ENCODE peak calls at places on chromosomes 11 and 22, in seven cellular contexts. S, L, U, N, J, Y and I are unnamed samples.

GRCh38 chr11:92123540-92123939 is 101.1 kb upstream of the FAT3 start:
- DNase-seq in S (peak), L (peak), U (no peak), N (no peak), J (no peak), Y (no peak), I (no peak)

GRCh38 chr11:130323452-130324448 is 9.0 kb upstream of the ZBTB44 start:
- DNase-seq in S (peak), L (no peak), U (no peak), N (no peak), J (no peak), Y (no peak), I (no peak)

GRCh38 chr11:32326522-32326921 is 108.8 kb downstream of the WT1 start:
- DNase-seq in S (no peak), L (no peak), U (no peak), N (no peak), J (no peak), Y (no peak), I (no peak)

GRCh38 chr22:25375683-25376082 is 156.2 kb downstream of the CRYBB2 start:
- DNase-seq in S (no peak), L (no peak), U (no peak), N (no peak), J (no peak), Y (no peak), I (no peak)

GRCh38 chr11:20226936-20227335 is 66.7 kb upstream of the DBX1 start:
- DNase-seq in S (no peak), L (no peak), U (no peak), N (no peak), J (no peak), Y (no peak), I (no peak)

GRCh38 chr11:86486261-86487030 is 111.8 kb downstream of the CCDC81 start:
- DNase-seq in S (peak), L (no peak), U (no peak), N (no peak), J (no peak), Y (no peak), I (no peak)

GRCh38 chr11:59368238-59369022 is 9.7 kb downstream of the OR5AN1 start:
- DNase-seq in S (no peak), L (no peak), U (peak), N (no peak), J (no peak), Y (peak), I (no peak)

GRCh38 chr11:95764267-95764898 is 25.2 kb downstream of the FAM76B start:
- DNase-seq in S (peak), L (peak), U (no peak), N (no peak), J (no peak), Y (no peak), I (no peak)

GRCh38 chr11:134559617-134559992 is 147.6 kb upstream of the B3GAT1 start:
- DNase-seq in S (no peak), L (no peak), U (no peak), N (no peak), J (no peak), Y (no peak), I (peak)

GRCh38 chr22:17548756-17549035 is 14.6 kb upstream of the SLC25A18 start:
- DNase-seq in S (no peak), L (no peak), U (no peak), N (no peak), J (no peak), Y (no peak), I (no peak)

GRCh38 chr11:8717876-8718753 is 35.5 kb downstream of the RPL27A start:
- DNase-seq in S (peak), L (peak), U (no peak), N (no peak), J (peak), Y (peak), I (peak)

GRCh38 chr11:70625921-70626518 is 227.7 kb downstream of the CTTN start:
- DNase-seq in S (no peak), L (no peak), U (no peak), N (no peak), J (no peak), Y (no peak), I (no peak)

GRCh38 chr11:120912504-120912903 is 111.4 kb upstream of the TBCEL start:
- DNase-seq in S (peak), L (peak), U (no peak), N (no peak), J (no peak), Y (peak), I (no peak)
- TF ChIP-seq CTCF in S (peak), L (peak), U (peak), N (no peak), J (no peak), Y (peak), I (peak)

GRCh38 chr11:69073445-69073844 is 24.7 kb downstream of the TPCN2 start:
- DNase-seq in S (no peak), L (no peak), U (no peak), N (no peak), J (no peak), Y (no peak), I (no peak)

GRCh38 chr11:69076129-69076791 is 27.5 kb downstream of the TPCN2 start:
- DNase-seq in S (peak), L (peak), U (no peak), N (no peak), J (no peak), Y (no peak), I (no peak)

GRCh38 chr11:69074786-69075185 is 26.1 kb downstream of the TPCN2 start:
- DNase-seq in S (peak), L (peak), U (no peak), N (no peak), J (no peak), Y (no peak), I (no peak)

GRCh38 chr11:69075421-69076128 is 26.8 kb downstream of the TPCN2 start:
- DNase-seq in S (peak), L (peak), U (peak), N (no peak), J (peak), Y (peak), I (peak)

GRCh38 chr11:69074375-69074774 is 25.6 kb downstream of the TPCN2 start:
- DNase-seq in S (no peak), L (no peak), U (no peak), N (no peak), J (no peak), Y (no peak), I (no peak)
- H3K27ac ChIP-seq in S (peak), L (peak), U (no peak), N (no peak), J (peak), Y (no peak), I (peak)

GRCh38 chr11:68314203-68314885 is 2.0 kb downstream of the LRP5 start:
- DNase-seq in S (no peak), L (no peak), U (no peak), N (no peak), J (no peak), Y (peak), I (no peak)
- H3K4me3 ChIP-seq in S (peak), L (peak), U (peak), N (peak), J (peak), Y (no peak), I (peak)

DNA sequence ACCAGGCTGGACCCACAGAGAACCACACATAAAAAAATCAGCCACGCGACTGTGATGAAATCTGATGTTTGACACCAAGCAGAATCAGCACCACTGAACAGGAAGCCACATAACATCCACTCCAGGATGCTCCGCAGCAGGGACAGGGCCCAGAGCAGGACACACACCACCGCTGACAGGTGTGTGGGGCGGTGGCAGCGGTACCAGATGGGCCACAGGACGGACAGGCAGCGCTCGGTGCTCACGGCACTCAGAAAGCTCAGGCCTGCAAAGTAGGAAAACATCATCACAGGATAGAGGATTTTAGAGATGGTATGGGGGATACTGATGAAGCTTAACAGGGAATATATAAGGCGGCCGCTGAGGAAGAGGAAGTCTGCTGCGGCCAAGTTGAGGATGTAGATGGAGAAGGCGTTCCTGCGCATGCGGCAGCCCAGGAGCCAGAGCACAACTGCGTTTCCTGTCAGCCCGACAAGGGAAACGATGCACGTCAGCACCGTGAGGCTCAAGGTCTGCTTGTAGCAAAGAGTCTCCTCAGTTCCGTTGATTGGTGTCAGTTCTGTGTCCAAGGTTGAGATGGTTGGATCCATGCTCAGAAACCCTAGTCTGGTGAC is 4.9 kb downstream of the MRGPRX1 start:
- DNase-seq in S (no peak), L (no peak), U (no peak), N (no peak), J (no peak), Y (no peak), I (no peak)
- TF ChIP-seq CTCF in S (no peak), L (no peak), U (no peak), N (no peak), J (no peak), Y (no peak), I (no peak)

DNA sequence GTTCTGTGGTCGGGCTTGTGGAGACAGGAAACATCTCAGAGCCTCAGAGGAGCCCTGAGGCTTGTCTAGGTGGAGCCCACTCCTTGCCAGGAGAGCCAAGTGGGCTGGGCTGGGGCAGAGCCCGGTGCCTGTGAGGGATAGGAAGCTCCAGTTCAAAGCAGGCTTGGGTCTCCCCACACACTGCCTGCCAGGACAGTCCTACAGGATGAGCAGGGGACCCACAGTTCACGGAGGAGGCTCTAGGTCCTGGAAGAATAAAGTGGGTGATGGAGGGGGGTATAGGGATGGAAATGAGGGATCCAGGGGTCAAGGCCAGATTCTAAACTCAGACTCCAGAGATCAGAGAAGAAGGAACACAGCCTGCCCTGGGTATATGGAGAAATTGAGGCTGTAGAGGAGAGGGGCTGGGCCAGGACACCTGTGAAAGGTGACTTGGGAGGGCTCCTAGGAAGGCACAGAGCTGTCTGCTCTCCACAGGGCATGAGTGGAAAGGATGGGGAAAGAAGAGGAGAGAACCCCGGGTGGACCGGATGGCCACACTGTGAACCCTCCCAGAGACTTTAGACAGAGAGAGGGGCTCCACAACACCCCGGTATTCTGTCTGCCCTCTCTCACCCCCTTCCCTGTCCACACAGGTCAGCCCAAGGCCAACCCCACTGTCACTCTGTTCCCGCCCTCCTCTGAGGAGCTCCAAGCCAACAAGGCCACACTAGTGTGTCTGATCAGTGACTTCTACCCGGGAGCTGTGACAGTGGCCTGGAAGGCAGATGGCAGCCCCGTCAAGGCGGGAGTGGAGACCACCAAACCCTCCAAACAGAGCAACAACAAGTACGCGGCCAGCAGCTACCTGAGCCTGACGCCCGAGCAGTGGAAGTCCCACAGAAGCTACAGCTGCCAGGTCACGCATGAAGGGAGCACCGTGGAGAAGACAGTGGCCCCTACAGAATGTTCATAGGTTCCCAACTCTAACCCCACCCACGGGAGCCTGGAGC is 7.4 kb downstream of the IGLL5 start:
- DNase-seq in S (no peak), L (no peak), U (no peak), N (no peak), J (peak), Y (no peak), I (no peak)
- H3K27ac ChIP-seq in S (no peak), L (no peak), U (no peak), N (no peak), J (no peak), Y (no peak), I (no peak)

DNA sequence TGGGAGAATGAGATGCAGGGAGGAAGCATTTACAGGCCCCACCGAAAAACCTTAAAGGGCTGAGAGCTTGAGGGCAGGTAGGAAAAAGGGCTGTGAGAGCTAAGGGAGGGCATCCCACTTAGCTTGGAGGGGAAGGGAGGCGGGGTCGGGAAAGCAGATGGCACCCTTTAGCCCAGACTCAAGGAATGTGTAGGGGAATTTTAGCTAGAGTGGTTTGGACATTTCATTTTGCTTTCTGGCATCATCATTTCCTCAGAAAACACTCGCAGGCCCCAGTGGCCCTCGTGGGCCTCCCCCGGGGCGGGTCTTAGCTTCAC is 846 bp upstream of the STIM1 start:
- DNase-seq in S (no peak), L (no peak), U (no peak), N (no peak), J (no peak), Y (no peak), I (no peak)
- H3K4me3 ChIP-seq in S (no peak), L (no peak), U (peak), N (peak), J (peak), Y (no peak), I (peak)

GRCh38 chr11:69553416-69554357 is 72.2 kb downstream of the LINC01488 start:
- DNase-seq in S (no peak), L (no peak), U (no peak), N (no peak), J (no peak), Y (no peak), I (no peak)

GRCh38 chr11:69554849-69555248 is 73.4 kb downstream of the LINC01488 start:
- DNase-seq in S (no peak), L (no peak), U (no peak), N (no peak), J (no peak), Y (no peak), I (no peak)

GRCh38 chr11:69550846-69551245 is 69.4 kb downstream of the LINC01488 start:
- DNase-seq in S (no peak), L (peak), U (no peak), N (no peak), J (no peak), Y (no peak), I (no peak)

GRCh38 chr11:69552951-69553350 is 71.5 kb downstream of the LINC01488 start:
- DNase-seq in S (no peak), L (no peak), U (no peak), N (no peak), J (no peak), Y (no peak), I (no peak)

GRCh38 chr11:69551963-69552362 is 70.5 kb downstream of the LINC01488 start:
- DNase-seq in S (no peak), L (no peak), U (no peak), N (no peak), J (no peak), Y (no peak), I (no peak)
- TF ChIP-seq CTCF in S (no peak), L (no peak), U (no peak), N (no peak), J (no peak), Y (no peak), I (no peak)